ENCODE peak calls at places on chromosome 1, in four cellular contexts. One of them, this sample, is unnamed.
A peak's percentile ranks its signal among the peaks of the same experiment; 100 is the strongest.

GRCh38 chr1:229229721-229230135 is 41.2 kb upstream of the RAB4A start:
- DNase-seq in HepG2: peak; percentile 62
- DNase-seq in K562: no peak
- DNase-seq in HCT116: no peak
- DNase-seq in this sample: no peak

GRCh38 chr1:64624446-64624766 is 120.5 kb upstream of the RAVER2 start:
- DNase-seq in HepG2: no peak
- DNase-seq in K562: no peak
- DNase-seq in HCT116: no peak
- DNase-seq in this sample: peak; percentile 16

GRCh38 chr1:165575700-165576099 is 31.9 kb downstream of the LRRC52 start:
- DNase-seq in HepG2: no peak
- DNase-seq in HCT116: no peak
- DNase-seq in K562: no peak
- DNase-seq in this sample: no peak

GRCh38 chr1:156866679-156867015 is 6.0 kb downstream of the NTRK1 start:
- DNase-seq in HepG2: no peak
- DNase-seq in HCT116: no peak
- DNase-seq in K562: peak; percentile 61
- DNase-seq in this sample: no peak

GRCh38 chr1:162822391-162823200 is 32.1 kb downstream of the HSD17B7 start:
- DNase-seq in HepG2: no peak
- DNase-seq in K562: no peak
- DNase-seq in HCT116: peak; percentile 13
- DNase-seq in this sample: peak; percentile 83

GRCh38 chr1:15863156-15863901 is 15.8 kb downstream of the SPEN start:
- DNase-seq in HCT116: no peak
- DNase-seq in HepG2: no peak
- DNase-seq in K562: no peak
- DNase-seq in this sample: no peak

GRCh38 chr1:202968895-202969295 is 1.8 kb upstream of the CYB5R1 start:
- DNase-seq in HepG2: peak; percentile 78
- DNase-seq in HCT116: peak; percentile 68
- DNase-seq in K562: peak; percentile 74
- DNase-seq in this sample: peak; percentile 62

GRCh38 chr1:164576311-164577271 is 17.6 kb downstream of the PBX1 start:
- DNase-seq in K562: no peak
- DNase-seq in HepG2: no peak
- DNase-seq in HCT116: no peak
- DNase-seq in this sample: no peak

GRCh38 chr1:214439352-214440119 is 111.9 kb downstream of the PTPN14 start:
- DNase-seq in HCT116: peak; percentile 81
- DNase-seq in K562: no peak
- DNase-seq in HepG2: peak; percentile 90
- DNase-seq in this sample: no peak
- TF ChIP-seq ELF1 in HCT116: no peak
- TF ChIP-seq ELF1 in K562: no peak
- TF ChIP-seq ELF1 in HepG2: peak; percentile 24
- TF ChIP-seq ELF1 in this sample: no peak

GRCh38 chr1:160777486-160778089 is 18.4 kb upstream of the LY9 start:
- DNase-seq in K562: peak; percentile 53
- DNase-seq in HCT116: peak; percentile 29
- DNase-seq in HepG2: peak; percentile 27
- DNase-seq in this sample: peak; percentile 21
- TF ChIP-seq ELF1 in K562: no peak
- TF ChIP-seq ELF1 in HCT116: no peak
- TF ChIP-seq ELF1 in HepG2: no peak
- TF ChIP-seq ELF1 in this sample: no peak

GRCh38 chr1:34132161-34132420 is 32.9 kb downstream of the CSMD2 start:
- DNase-seq in HCT116: no peak
- DNase-seq in HepG2: no peak
- DNase-seq in K562: no peak
- DNase-seq in this sample: no peak
- TF ChIP-seq ELF1 in HCT116: no peak
- TF ChIP-seq ELF1 in HepG2: no peak
- TF ChIP-seq ELF1 in K562: no peak
- TF ChIP-seq ELF1 in this sample: no peak

GRCh38 chr1:193676996-193677569 is 490.7 kb upstream of the B3GALT2 start:
- DNase-seq in K562: no peak
- DNase-seq in HCT116: no peak
- DNase-seq in HepG2: no peak
- DNase-seq in this sample: no peak
- TF ChIP-seq ELF1 in K562: no peak
- TF ChIP-seq ELF1 in HCT116: no peak
- TF ChIP-seq ELF1 in HepG2: no peak
- TF ChIP-seq ELF1 in this sample: no peak

This sample was measured in SK-N-SH.